ENCODE peak calls at places on chromosomes 13 and 19, in seven cellular contexts. One of them, this sample, is unnamed.

GRCh38 chr13:30569901-30570576 is 47.7 kb upstream of the USPL1 start:
- DNase-seq in A549: peak
- DNase-seq in stimulated activated CD4-positive, alpha-beta T cell treated with anti-CD3 and anti-CD28 coated beads, TNF-alpha, amount 100 ng/mL, for 24 hours: no peak
- DNase-seq in stromal cell of bone marrow: peak
- DNase-seq in hepatocyte: peak
- DNase-seq in left ventricle myocardium inferior: no peak
- DNase-seq in NCI-H2081: no peak
- DNase-seq in this sample: peak

GRCh38 chr13:33290421-33290965 is 4.9 kb upstream of the STARD13 start:
- DNase-seq in A549: no peak
- DNase-seq in stimulated activated CD4-positive, alpha-beta T cell treated with anti-CD3 and anti-CD28 coated beads, TNF-alpha, amount 100 ng/mL, for 24 hours: no peak
- DNase-seq in stromal cell of bone marrow: no peak
- DNase-seq in hepatocyte: no peak
- DNase-seq in left ventricle myocardium inferior: no peak
- DNase-seq in NCI-H2081: no peak
- DNase-seq in this sample: no peak

GRCh38 chr19:5356428-5356827 is 15.8 kb upstream of the PTPRS start:
- DNase-seq in A549: no peak
- DNase-seq in stimulated activated CD4-positive, alpha-beta T cell treated with anti-CD3 and anti-CD28 coated beads, TNF-alpha, amount 100 ng/mL, for 24 hours: no peak
- DNase-seq in stromal cell of bone marrow: no peak
- DNase-seq in hepatocyte: no peak
- DNase-seq in left ventricle myocardium inferior: no peak
- DNase-seq in NCI-H2081: no peak
- DNase-seq in this sample: no peak

GRCh38 chr13:36918246-36919060 is 1.6 kb downstream of the SMAD9 start:
- DNase-seq in A549: no peak
- DNase-seq in stimulated activated CD4-positive, alpha-beta T cell treated with anti-CD3 and anti-CD28 coated beads, TNF-alpha, amount 100 ng/mL, for 24 hours: no peak
- DNase-seq in stromal cell of bone marrow: peak
- DNase-seq in hepatocyte: no peak
- DNase-seq in left ventricle myocardium inferior: no peak
- DNase-seq in NCI-H2081: no peak
- DNase-seq in this sample: no peak

GRCh38 chr13:109148243-109148642 is 518.8 kb downstream of the MYO16 start:
- DNase-seq in A549: no peak
- DNase-seq in stimulated activated CD4-positive, alpha-beta T cell treated with anti-CD3 and anti-CD28 coated beads, TNF-alpha, amount 100 ng/mL, for 24 hours: no peak
- DNase-seq in stromal cell of bone marrow: no peak
- DNase-seq in hepatocyte: no peak
- DNase-seq in left ventricle myocardium inferior: no peak
- DNase-seq in NCI-H2081: no peak
- DNase-seq in this sample: no peak

GRCh38 chr19:4403005-4403761 is 743 bp downstream of the CHAF1A start:
- DNase-seq in A549: no peak
- DNase-seq in stimulated activated CD4-positive, alpha-beta T cell treated with anti-CD3 and anti-CD28 coated beads, TNF-alpha, amount 100 ng/mL, for 24 hours: no peak
- DNase-seq in stromal cell of bone marrow: no peak
- DNase-seq in hepatocyte: no peak
- DNase-seq in left ventricle myocardium inferior: no peak
- DNase-seq in NCI-H2081: no peak
- DNase-seq in this sample: no peak

GRCh38 chr13:30366083-30366482 is 56.2 kb upstream of the UBE2L5 start:
- DNase-seq in A549: no peak
- DNase-seq in stimulated activated CD4-positive, alpha-beta T cell treated with anti-CD3 and anti-CD28 coated beads, TNF-alpha, amount 100 ng/mL, for 24 hours: no peak
- DNase-seq in stromal cell of bone marrow: no peak
- DNase-seq in hepatocyte: no peak
- DNase-seq in left ventricle myocardium inferior: no peak
- DNase-seq in NCI-H2081: no peak
- DNase-seq in this sample: no peak

GRCh38 chr13:28059214-28059613 is 41.2 kb downstream of the FLT3 start:
- DNase-seq in A549: peak
- DNase-seq in stimulated activated CD4-positive, alpha-beta T cell treated with anti-CD3 and anti-CD28 coated beads, TNF-alpha, amount 100 ng/mL, for 24 hours: peak
- DNase-seq in stromal cell of bone marrow: no peak
- DNase-seq in hepatocyte: peak
- DNase-seq in left ventricle myocardium inferior: no peak
- DNase-seq in NCI-H2081: no peak
- DNase-seq in this sample: no peak

GRCh38 chr19:23286477-23286876 is 36.3 kb upstream of the ZNF724 start:
- DNase-seq in A549: no peak
- DNase-seq in stimulated activated CD4-positive, alpha-beta T cell treated with anti-CD3 and anti-CD28 coated beads, TNF-alpha, amount 100 ng/mL, for 24 hours: no peak
- DNase-seq in stromal cell of bone marrow: no peak
- DNase-seq in hepatocyte: no peak
- DNase-seq in left ventricle myocardium inferior: no peak
- DNase-seq in NCI-H2081: no peak
- DNase-seq in this sample: no peak

GRCh38 chr19:41907994-41908615 is 20.1 kb downstream of the ERFL start:
- DNase-seq in A549: no peak
- DNase-seq in stimulated activated CD4-positive, alpha-beta T cell treated with anti-CD3 and anti-CD28 coated beads, TNF-alpha, amount 100 ng/mL, for 24 hours: no peak
- DNase-seq in stromal cell of bone marrow: no peak
- DNase-seq in hepatocyte: no peak
- DNase-seq in left ventricle myocardium inferior: no peak
- DNase-seq in NCI-H2081: no peak
- DNase-seq in this sample: no peak

GRCh38 chr13:79197933-79198332 is 208.1 kb downstream of the RBM26 start:
- DNase-seq in A549: no peak
- DNase-seq in stimulated activated CD4-positive, alpha-beta T cell treated with anti-CD3 and anti-CD28 coated beads, TNF-alpha, amount 100 ng/mL, for 24 hours: no peak
- DNase-seq in stromal cell of bone marrow: no peak
- DNase-seq in hepatocyte: no peak
- DNase-seq in left ventricle myocardium inferior: no peak
- DNase-seq in NCI-H2081: no peak
- DNase-seq in this sample: no peak

GRCh38 chr19:29259153-29259552 is 46.2 kb upstream of the UQCRFS1 start:
- DNase-seq in A549: no peak
- DNase-seq in stimulated activated CD4-positive, alpha-beta T cell treated with anti-CD3 and anti-CD28 coated beads, TNF-alpha, amount 100 ng/mL, for 24 hours: no peak
- DNase-seq in stromal cell of bone marrow: no peak
- DNase-seq in hepatocyte: no peak
- DNase-seq in left ventricle myocardium inferior: no peak
- DNase-seq in NCI-H2081: no peak
- DNase-seq in this sample: no peak

GRCh38 chr19:38139122-38139521 is 84.9 kb downstream of the DPF1 start:
- DNase-seq in A549: no peak
- DNase-seq in stimulated activated CD4-positive, alpha-beta T cell treated with anti-CD3 and anti-CD28 coated beads, TNF-alpha, amount 100 ng/mL, for 24 hours: no peak
- DNase-seq in stromal cell of bone marrow: no peak
- DNase-seq in hepatocyte: no peak
- DNase-seq in left ventricle myocardium inferior: no peak
- DNase-seq in NCI-H2081: peak
- DNase-seq in this sample: no peak